ENCODE peak calls at places on chromosomes 12 and 14, in seven cellular contexts. K is hepatocyte, X is GM23338, N is PC-3, H is GM23248, Y is HCT116, M is MM.1S. W is an unnamed sample.

GRCh38 chr14:104634886-104635570 is 30.5 kb upstream of the TMEM179 start:
- DNase-seq in K (no peak), Y (no peak), X (no peak), M (no peak), H (no peak), N (no peak), W (no peak)

GRCh38 chr14:96249016-96249415 is 7.0 kb upstream of the BDKRB1 start:
- DNase-seq in M (no peak), K (peak), Y (no peak), N (no peak), H (peak), X (no peak), W (no peak)

GRCh38 chr12:124497039-124497438 is 70.4 kb downstream of the NCOR2 start:
- DNase-seq in Y (no peak), K (no peak), M (no peak), N (no peak), H (peak), X (no peak), W (no peak)

GRCh38 chr12:5525783-5526367 is 94.0 kb downstream of the NTF3 start:
- DNase-seq in M (no peak), Y (no peak), K (no peak), H (no peak), X (no peak), N (no peak), W (no peak)

GRCh38 chr12:72330784-72331183 is 58.6 kb downstream of the TRHDE start:
- DNase-seq in M (peak), N (no peak), H (no peak), K (no peak), Y (no peak), X (no peak), W (no peak)

GRCh38 chr12:13386269-13387039 is 189.9 kb downstream of the EMP1 start:
- DNase-seq in Y (no peak), N (peak), M (no peak), K (no peak), H (no peak), X (no peak), W (no peak)

GRCh38 chr12:125512541-125513298 is 447.5 kb downstream of the AACS start:
- DNase-seq in X (no peak), Y (no peak), M (peak), K (no peak), N (no peak), H (no peak), W (no peak)

GRCh38 chr14:77119852-77120251 is 21.7 kb downstream of the ZDHHC22 start:
- DNase-seq in H (no peak), M (no peak), Y (no peak), K (no peak), N (no peak), X (no peak), W (no peak)

GRCh38 chr14:91985521-91986255 is 38.2 kb upstream of the FBLN5 start:
- DNase-seq in X (no peak), K (no peak), M (no peak), N (no peak), H (peak), Y (no peak), W (no peak)

GRCh38 chr12:103855036-103855712 is 14.1 kb upstream of the NT5DC3 start:
- DNase-seq in K (no peak), N (peak), Y (no peak), M (no peak), X (no peak), H (peak), W (no peak)

GRCh38 chr12:15581006-15581405 is 208.2 kb downstream of the EPS8 start:
- DNase-seq in Y (no peak), M (no peak), K (no peak), H (no peak), X (peak), N (no peak), W (no peak)

GRCh38 chr12:31008961-31009840 is 64.5 kb upstream of the DDX11 start:
- DNase-seq in H (no peak), N (no peak), Y (no peak), M (no peak), X (no peak), K (no peak), W (no peak)

GRCh38 chr12:122023339-122024131 is 1.9 kb downstream of the BCL7A start:
- DNase-seq in N (peak), M (no peak), X (peak), K (peak), H (peak), Y (peak), W (peak)

GRCh38 chr12:112430929-112431328 is 12.2 kb downstream of the PTPN11 start:
- DNase-seq in Y (no peak), H (no peak), X (no peak), K (no peak), N (no peak), M (no peak), W (no peak)

GRCh38 chr12:86683568-86683991 is 427.4 kb upstream of the MGAT4C start:
- DNase-seq in H (peak), K (no peak), M (no peak), N (no peak), Y (no peak), X (no peak), W (no peak)

GRCh38 chr12:15910864-15911696 is at the start of gene DERA:
- DNase-seq in Y (peak), N (peak), X (peak), K (peak), M (peak), H (peak), W (peak)

GRCh38 chr14:89721991-89722390 is 232.5 kb downstream of the EFCAB11 start:
- DNase-seq in K (no peak), Y (no peak), H (peak), N (no peak), X (no peak), M (no peak), W (no peak)

GRCh38 chr12:123270380-123271181 is 1.1 kb downstream of the CDK2AP1 start:
- DNase-seq in H (peak), X (peak), M (no peak), K (peak), Y (no peak), N (no peak), W (peak)

GRCh38 chr14:60649815-60650381 is 621 bp upstream of the SIX1 start:
- DNase-seq in X (peak), Y (no peak), M (no peak), N (peak), K (peak), H (peak), W (peak)

GRCh38 chr12:10501031-10501430 is 4.7 kb upstream of the EIF2S3B start:
- DNase-seq in N (peak), H (peak), Y (peak), K (no peak), X (no peak), M (no peak), W (no peak)

GRCh38 chr12:121805171-121805687 is 1.4 kb downstream of the SETD1B start:
- DNase-seq in Y (no peak), N (peak), X (no peak), M (no peak), K (no peak), H (peak), W (peak)

GRCh38 chr12:96099986-96100385 is 64.6 kb upstream of the LTA4H start:
- DNase-seq in M (no peak), Y (no peak), H (no peak), X (no peak), N (no peak), K (no peak), W (no peak)

GRCh38 chr12:54937376-54937775 is 47.2 kb downstream of the TESPA1 start:
- DNase-seq in H (no peak), K (no peak), M (no peak), N (no peak), Y (no peak), X (no peak), W (no peak)

GRCh38 chr12:59239993-59240392 is 319.7 kb upstream of the LRIG3 start:
- DNase-seq in K (no peak), H (no peak), Y (no peak), N (no peak), X (no peak), M (no peak), W (no peak)

GRCh38 chr14:30251017-30251416 is 307.9 kb upstream of the G2E3 start:
- DNase-seq in Y (no peak), K (no peak), N (peak), H (no peak), X (no peak), M (no peak), W (no peak)

GRCh38 chr14:57031474-57031873 is 221.2 kb upstream of the OTX2 start:
- DNase-seq in N (no peak), Y (no peak), H (no peak), M (peak), X (no peak), K (no peak), W (no peak)

GRCh38 chr12:89695100-89695499 is 13.5 kb downstream of the ATP2B1 start:
- DNase-seq in X (no peak), M (no peak), K (no peak), N (no peak), Y (no peak), H (peak), W (no peak)

GRCh38 chr14:98234208-98234607 is 1037.8 kb downstream of the BCL11B start:
- DNase-seq in M (no peak), Y (no peak), K (no peak), H (peak), X (no peak), N (peak), W (no peak)

GRCh38 chr14:95935228-95935822 is 58.7 kb downstream of the TUNAR start:
- DNase-seq in N (peak), K (peak), M (peak), H (peak), Y (no peak), X (peak), W (peak)

GRCh38 chr14:60981626-60982455 is 796 bp downstream of the SLC38A6 start:
- DNase-seq in N (peak), K (peak), H (peak), X (peak), M (no peak), Y (no peak), W (peak)

GRCh38 chr12:3135522-3136461 is 58.6 kb downstream of the TSPAN9 start:
- DNase-seq in Y (peak), M (peak), X (peak), H (peak), N (peak), K (peak), W (peak)

GRCh38 chr12:122190842-122191668 is 8.1 kb downstream of the LRRC43 start:
- DNase-seq in K (peak), N (peak), M (peak), X (peak), Y (peak), H (peak), W (peak)

GRCh38 chr12:48810817-48811453 is 7.4 kb upstream of the CACNB3 start:
- DNase-seq in N (peak), H (peak), M (no peak), X (no peak), Y (no peak), K (peak), W (no peak)

GRCh38 chr14:61510736-61511557 is 184.4 kb upstream of the HIF1A start:
- DNase-seq in Y (no peak), N (no peak), H (no peak), X (no peak), M (no peak), K (no peak), W (no peak)

GRCh38 chr14:72692678-72693077 is 201.2 kb downstream of the DPF3 start:
- DNase-seq in Y (no peak), X (peak), M (no peak), K (peak), N (no peak), H (no peak), W (peak)

GRCh38 chr12:111780615-111781014 is 13.9 kb downstream of the ALDH2 start:
- DNase-seq in X (no peak), H (no peak), M (no peak), K (peak), N (peak), Y (no peak), W (no peak)

DNA sequence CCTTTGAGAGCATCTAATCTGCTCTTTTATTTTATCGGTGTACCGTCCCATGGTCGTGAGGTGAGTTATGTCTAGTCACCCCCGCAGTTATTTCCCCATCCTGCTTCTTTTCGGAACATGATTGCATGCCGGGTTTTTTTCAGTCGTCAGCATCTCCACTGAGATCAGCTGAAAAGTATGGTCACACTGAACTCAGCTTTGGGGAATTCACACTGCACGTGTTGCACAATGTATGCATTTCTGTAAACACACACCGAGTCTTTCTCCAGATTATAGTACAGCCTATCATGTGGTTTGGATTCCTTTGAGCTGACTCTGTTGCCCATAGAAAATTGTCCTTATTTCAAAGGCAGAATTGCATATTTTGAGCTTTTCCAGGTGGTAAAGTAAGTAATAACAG is 24.6 kb downstream of the PLXNC1 start:
- DNase-seq in K (peak), M (peak), N (peak), Y (no peak), X (no peak), H (peak), W (no peak)
- TF ChIP-seq EZH2 in K (no peak), M (no peak), N (no peak), Y (no peak), X (no peak), H (no peak), W (no peak)

DNA sequence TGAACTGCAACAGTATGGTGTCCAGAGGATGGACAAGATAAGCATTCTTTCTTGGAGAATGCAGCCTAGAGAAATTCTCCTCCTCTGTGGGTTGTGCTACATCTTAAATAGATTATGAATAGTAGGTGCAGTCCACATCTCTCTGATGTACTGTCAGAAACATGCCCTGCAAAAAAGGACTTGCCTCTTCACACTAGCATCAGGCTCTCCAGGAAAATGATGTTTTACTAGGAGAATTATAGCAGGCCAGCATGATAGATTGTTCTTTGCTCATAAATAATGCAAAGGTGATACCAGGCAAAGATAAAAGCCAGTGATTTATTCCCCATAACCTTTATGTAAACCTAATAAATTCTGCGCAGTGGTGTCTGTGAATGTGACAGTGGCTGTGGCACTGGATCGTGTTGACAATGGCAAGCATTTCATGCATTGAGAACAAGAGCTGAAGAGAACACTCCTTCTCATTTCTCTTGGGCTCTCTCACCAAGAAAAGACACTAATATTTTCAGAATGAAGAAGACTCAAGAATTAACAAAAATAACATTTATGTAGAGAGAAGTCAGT is 646.5 kb upstream of the SEL1L start:
- DNase-seq in H (no peak), N (no peak), M (no peak), K (no peak), Y (no peak), X (no peak), W (no peak)
- TF ChIP-seq EZH2phosphoT487 in H (no peak), N (no peak), M (no peak), K (no peak), Y (no peak), X (no peak), W (no peak)

DNA sequence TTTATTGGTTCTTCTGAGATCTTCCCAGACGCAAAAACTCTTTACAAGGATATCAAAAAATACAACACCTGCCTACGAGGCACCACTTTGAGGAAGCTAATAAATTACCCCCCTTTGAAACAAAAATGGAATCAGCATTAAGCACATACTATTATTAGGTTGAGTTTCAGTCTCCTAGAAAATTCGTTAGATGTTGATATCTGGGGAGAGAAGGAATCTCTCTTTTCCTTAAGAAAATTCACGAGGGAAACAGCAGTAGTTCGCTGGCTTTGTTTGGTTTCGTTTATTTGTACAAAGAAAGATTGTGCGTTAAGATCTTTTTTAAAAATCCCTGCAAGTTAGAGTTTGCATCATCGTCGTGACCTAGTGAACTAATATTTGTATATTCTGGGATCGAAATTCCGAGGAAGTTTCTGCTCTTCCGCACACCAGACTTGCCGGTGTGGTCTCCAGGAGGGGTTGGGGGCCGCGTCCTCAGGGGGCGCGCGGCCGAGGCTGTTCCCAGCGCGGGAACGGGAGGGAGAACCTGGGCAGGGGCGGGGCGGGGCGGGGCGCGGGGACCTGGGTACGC is 12.1 kb downstream of the NKX2-1 start:
- DNase-seq in H (no peak), Y (no peak), K (no peak), N (no peak), M (no peak), X (peak), W (no peak)
- TF ChIP-seq EZH2 in H (no peak), Y (no peak), K (no peak), N (no peak), M (no peak), X (peak), W (peak)

GRCh38 chr12:79834712-79835376 is 100.1 kb downstream of the PPP1R12A start:
- DNase-seq in X (no peak), M (no peak), H (no peak), K (no peak), N (no peak), Y (no peak), W (no peak)
- TF ChIP-seq EZH2phosphoT487 in X (no peak), M (no peak), H (no peak), K (no peak), N (no peak), Y (no peak), W (no peak)

DNA sequence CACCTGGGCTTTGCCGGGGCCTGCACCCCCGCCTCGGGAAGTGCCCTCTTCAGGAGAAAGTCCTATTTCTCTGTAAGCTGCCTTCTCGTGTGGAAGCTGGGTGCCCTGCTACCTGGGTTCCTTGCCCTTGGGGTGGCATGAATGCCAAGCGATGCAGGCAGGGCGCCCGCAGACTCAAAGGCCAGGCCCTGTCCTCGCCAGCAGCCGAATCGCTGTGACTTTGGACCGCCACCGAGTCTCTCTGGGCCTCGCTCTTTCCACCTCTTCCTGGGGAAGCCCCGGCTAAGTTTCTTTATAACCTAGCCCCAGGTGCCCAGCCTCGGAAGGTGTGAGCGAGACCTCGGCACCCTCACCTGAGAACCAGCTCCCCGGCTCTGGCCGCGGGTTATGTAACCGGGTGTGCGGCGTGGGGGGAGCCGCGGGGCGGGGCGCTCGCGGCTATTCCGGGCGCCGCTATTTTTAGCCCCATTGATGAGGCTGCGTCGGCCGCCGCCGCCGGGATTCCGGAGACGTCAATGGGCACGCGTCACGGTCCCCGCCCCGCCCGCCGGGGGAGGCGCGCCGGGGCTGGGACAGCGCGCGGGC is 14.6 kb upstream of the NR4A1 start:
- DNase-seq in M (peak), K (peak), Y (no peak), N (peak), X (peak), H (peak), W (peak)
- TF ChIP-seq EZH2 in M (no peak), K (no peak), Y (no peak), N (no peak), X (no peak), H (no peak), W (peak)

GRCh38 chr12:53805801-53806200 is 54.0 kb upstream of the CISTR start:
- DNase-seq in H (peak), K (no peak), X (no peak), N (peak), M (no peak), Y (no peak), W (no peak)

GRCh38 chr12:53807322-53807721 is 55.5 kb upstream of the CISTR start:
- DNase-seq in Y (no peak), K (no peak), M (no peak), N (no peak), X (no peak), H (no peak), W (no peak)

GRCh38 chr12:53805067-53805466 is 53.3 kb upstream of the CISTR start:
- DNase-seq in N (peak), M (no peak), X (no peak), Y (no peak), H (no peak), K (no peak), W (no peak)

GRCh38 chr12:53808023-53808705 is 56.4 kb upstream of the CISTR start:
- DNase-seq in K (peak), H (no peak), Y (no peak), X (no peak), N (no peak), M (no peak), W (no peak)

GRCh38 chr12:53806689-53807088 is 54.9 kb upstream of the CISTR start:
- DNase-seq in N (peak), X (no peak), Y (no peak), H (no peak), K (peak), M (no peak), W (no peak)
- TF ChIP-seq EZH2phosphoT487 in N (no peak), X (no peak), Y (no peak), H (no peak), K (no peak), M (no peak), W (no peak)

DNA sequence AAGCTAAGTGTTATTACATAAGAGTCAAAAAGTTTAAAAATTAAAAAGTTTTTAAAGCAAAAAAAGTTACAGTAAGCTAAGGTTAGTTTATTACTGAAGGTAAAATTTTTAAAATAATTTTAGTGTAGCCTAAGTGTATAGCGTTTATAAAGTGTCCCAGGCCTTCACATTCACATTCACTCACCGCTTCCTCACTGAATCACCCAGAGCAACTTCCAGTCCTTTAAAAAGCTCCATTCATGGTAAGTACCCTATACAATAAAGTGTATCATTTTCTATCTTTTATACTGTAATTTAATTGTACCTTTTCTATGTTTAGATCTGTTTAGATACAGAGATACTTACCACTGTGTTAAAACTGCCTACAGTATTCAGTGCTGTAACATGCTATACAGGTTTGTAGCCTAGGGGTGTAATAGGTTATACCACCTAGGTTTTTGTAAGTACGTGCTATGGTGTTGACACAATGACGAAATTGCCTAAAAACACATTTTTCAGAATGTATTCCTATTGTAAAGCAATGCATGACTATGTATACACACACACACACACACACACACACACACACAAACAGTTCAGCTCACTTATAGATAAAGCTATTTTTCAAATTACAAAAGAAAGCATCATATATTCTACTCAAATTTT is 3.7 kb downstream of the CLEC14A start:
- DNase-seq in M (no peak), Y (no peak), H (no peak), X (no peak), K (no peak), N (peak), W (no peak)
- TF ChIP-seq EZH2 in M (no peak), Y (no peak), H (no peak), X (no peak), K (no peak), N (no peak), W (no peak)

W was measured in neural progenitor cell.